ENCODE peak calls at places on chromosome 17, in seven cellular contexts. W, D, G, C, P, E and Y are unnamed samples.

GRCh38 chr17:77948690-77949114 is 9.8 kb upstream of the TNRC6C start:
- DNase-seq in W (no peak), D (no peak), G (no peak), C (no peak), P (peak), E (no peak), Y (peak)

GRCh38 chr17:69327060-69327831 is at the start of gene ABCA5:
- DNase-seq in W (peak), D (peak), G (peak), C (peak), P (peak), E (peak), Y (peak)

GRCh38 chr17:73637866-73638265 is 6.4 kb downstream of the SDK2 start:
- DNase-seq in W (no peak), D (no peak), G (no peak), C (no peak), P (no peak), E (no peak), Y (no peak)

GRCh38 chr17:62206550-62206949 is 141.5 kb upstream of the MED13 start:
- DNase-seq in W (no peak), D (no peak), G (no peak), C (no peak), P (no peak), E (peak), Y (peak)

GRCh38 chr17:41338961-41339485 is 11.6 kb downstream of the KRT33A start:
- DNase-seq in W (no peak), D (no peak), G (no peak), C (no peak), P (no peak), E (no peak), Y (no peak)

GRCh38 chr17:78875738-78876597 is 27.0 kb downstream of the CEP295NL start:
- DNase-seq in W (no peak), D (no peak), G (no peak), C (no peak), P (peak), E (no peak), Y (peak)

GRCh38 chr17:26809033-26809432 is 484.9 kb upstream of the WSB1 start:
- DNase-seq in W (no peak), D (no peak), G (no peak), C (no peak), P (no peak), E (no peak), Y (no peak)

GRCh38 chr17:50210249-50211225 is 9.1 kb upstream of the COL1A1 start:
- DNase-seq in W (peak), D (no peak), G (no peak), C (no peak), P (peak), E (peak), Y (peak)

GRCh38 chr17:45022655-45023339 is 28.6 kb downstream of the DCAKD start:
- DNase-seq in W (no peak), D (no peak), G (no peak), C (no peak), P (no peak), E (peak), Y (no peak)

GRCh38 chr17:78343099-78343432 is 16.8 kb downstream of the SOCS3 start:
- DNase-seq in W (peak), D (no peak), G (no peak), C (no peak), P (peak), E (no peak), Y (peak)

GRCh38 chr17:77107506-77108433 is 33.0 kb upstream of the SEC14L1 start:
- DNase-seq in W (no peak), D (peak), G (no peak), C (no peak), P (no peak), E (no peak), Y (no peak)

GRCh38 chr17:31404028-31404949 is 12.8 kb downstream of the RAB11FIP4 start:
- DNase-seq in W (no peak), D (peak), G (no peak), C (no peak), P (no peak), E (no peak), Y (no peak)

GRCh38 chr17:30243002-30243401 is 7.5 kb upstream of the SLC6A4 start:
- DNase-seq in W (no peak), D (no peak), G (no peak), C (no peak), P (no peak), E (no peak), Y (no peak)

GRCh38 chr17:75482098-75482943 is 25.9 kb downstream of the TMEM94 start:
- DNase-seq in W (no peak), D (no peak), G (no peak), C (no peak), P (no peak), E (no peak), Y (no peak)

GRCh38 chr17:9074106-9074505 is 52.8 kb downstream of the NTN1 start:
- DNase-seq in W (no peak), D (no peak), G (no peak), C (no peak), P (no peak), E (no peak), Y (no peak)

GRCh38 chr17:60390881-60391418 is 983 bp downstream of the USP32 start:
- DNase-seq in W (no peak), D (no peak), G (peak), C (no peak), P (peak), E (peak), Y (peak)

GRCh38 chr17:50397919-50398285 is 579 bp upstream of the LRRC59 start:
- DNase-seq in W (no peak), D (peak), G (no peak), C (no peak), P (no peak), E (no peak), Y (no peak)

GRCh38 chr17:18996458-18996857 is 8.1 kb downstream of the FAM83G start:
- DNase-seq in W (no peak), D (no peak), G (no peak), C (no peak), P (no peak), E (no peak), Y (no peak)

GRCh38 chr17:73705594-73705993 is 61.3 kb upstream of the SDK2 start:
- DNase-seq in W (no peak), D (no peak), G (no peak), C (no peak), P (no peak), E (peak), Y (peak)

GRCh38 chr17:36532435-36532975 is 2.2 kb downstream of the MYO19 start:
- DNase-seq in W (no peak), D (no peak), G (no peak), C (no peak), P (no peak), E (no peak), Y (no peak)

GRCh38 chr17:36534881-36535668 is at the start of gene PIGW:
- DNase-seq in W (peak), D (peak), G (peak), C (peak), P (peak), E (peak), Y (peak)

GRCh38 chr17:36535669-36536081 is 888 bp downstream of the PIGW start:
- DNase-seq in W (no peak), D (no peak), G (no peak), C (no peak), P (no peak), E (no peak), Y (no peak)
- TF ChIP-seq CTCF in W (no peak), D (no peak), G (no peak), C (no peak), P (no peak), E (no peak), Y (no peak)

DNA sequence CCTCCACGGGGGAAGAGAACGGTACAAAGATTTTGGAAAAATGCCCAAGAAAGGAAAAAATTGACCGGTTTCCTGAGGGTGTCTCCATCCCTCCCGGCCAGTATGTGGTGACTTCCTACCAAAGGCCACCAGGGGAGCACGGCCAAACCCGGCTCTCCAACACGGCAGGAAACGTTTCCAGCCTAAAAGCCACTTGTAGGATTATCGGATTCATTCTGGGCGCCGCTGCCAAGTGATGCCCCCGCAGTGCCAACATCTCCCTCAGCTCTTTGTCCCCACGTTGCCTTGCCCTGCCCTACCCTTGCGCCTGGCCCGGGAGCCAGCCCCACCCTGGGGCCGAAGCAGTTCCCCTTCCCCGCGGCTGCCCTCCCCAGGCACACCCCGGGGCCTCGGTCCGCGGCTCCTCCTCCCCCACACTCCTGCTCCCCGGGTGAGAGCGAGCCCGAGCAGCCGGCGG is 713 bp downstream of the CRK start:
- DNase-seq in W (peak), D (peak), G (peak), C (peak), P (peak), E (peak), Y (peak)
- TF ChIP-seq CTCF in W (peak), D (peak), G (peak), C (peak), P (peak), E (peak), Y (peak)

GRCh38 chr17:43533699-43534098 is 12.4 kb downstream of the ETV4 start:
- DNase-seq in W (no peak), D (no peak), G (no peak), C (no peak), P (no peak), E (no peak), Y (no peak)
- TF ChIP-seq CTCF in W (no peak), D (no peak), G (no peak), C (no peak), P (no peak), E (no peak), Y (no peak)

GRCh38 chr17:80504671-80505413 is 28.4 kb upstream of the NPTX1 start:
- DNase-seq in W (no peak), D (no peak), G (no peak), C (no peak), P (no peak), E (peak), Y (no peak)
- TF ChIP-seq CTCF in W (no peak), D (no peak), G (no peak), C (no peak), P (no peak), E (peak), Y (peak)

GRCh38 chr17:35174835-35175334 is 19.3 kb downstream of the SLC35G3 start:
- DNase-seq in W (no peak), D (no peak), G (no peak), C (no peak), P (no peak), E (no peak), Y (no peak)
- TF ChIP-seq CTCF in W (no peak), D (no peak), G (no peak), C (no peak), P (no peak), E (no peak), Y (no peak)

GRCh38 chr17:36529121-36529520 is 5.5 kb downstream of the MYO19 start:
- DNase-seq in W (no peak), D (no peak), G (no peak), C (no peak), P (no peak), E (no peak), Y (no peak)

GRCh38 chr17:36534117-36534880 is at the start of gene MYO19:
- DNase-seq in W (peak), D (peak), G (peak), C (peak), P (peak), E (peak), Y (peak)
- TF ChIP-seq CTCF in W (no peak), D (peak), G (peak), C (peak), P (peak), E (peak), Y (peak)

DNA sequence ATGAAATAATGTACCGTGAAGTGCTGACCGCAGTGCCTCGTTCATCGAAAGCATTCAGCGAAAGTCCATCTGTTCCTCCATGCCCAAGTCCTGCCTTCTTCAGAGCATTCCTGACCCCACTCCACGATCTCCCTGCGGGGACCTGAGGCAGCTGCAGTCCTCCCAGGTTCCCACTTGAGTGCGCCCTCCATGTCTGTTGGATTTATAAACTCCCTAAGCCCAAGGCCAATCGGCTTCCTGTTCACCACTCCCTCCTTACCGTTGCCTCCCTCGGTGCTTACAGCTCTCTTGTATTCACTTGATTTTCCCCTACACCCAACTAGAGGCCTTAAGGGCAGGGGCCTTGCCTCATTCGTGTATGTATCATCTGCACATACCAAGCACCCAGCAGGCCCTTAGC is 2.8 kb downstream of the RAD51D start:
- DNase-seq in W (no peak), D (no peak), G (no peak), C (no peak), P (no peak), E (no peak), Y (no peak)
- TF ChIP-seq CTCF in W (no peak), D (no peak), G (no peak), C (no peak), P (no peak), E (no peak), Y (no peak)

GRCh38 chr17:13575466-13575865 is 26.3 kb downstream of the HS3ST3A1 start:
- DNase-seq in W (no peak), D (no peak), G (no peak), C (no peak), P (no peak), E (no peak), Y (no peak)

GRCh38 chr17:13581925-13582324 is 19.8 kb downstream of the HS3ST3A1 start:
- DNase-seq in W (no peak), D (no peak), G (no peak), C (no peak), P (no peak), E (no peak), Y (no peak)

GRCh38 chr17:13575922-13576419 is 25.8 kb downstream of the HS3ST3A1 start:
- DNase-seq in W (no peak), D (no peak), G (no peak), C (no peak), P (no peak), E (no peak), Y (no peak)

GRCh38 chr17:13572581-13572980 is 29.1 kb downstream of the HS3ST3A1 start:
- DNase-seq in W (no peak), D (no peak), G (no peak), C (no peak), P (no peak), E (no peak), Y (no peak)

DNA sequence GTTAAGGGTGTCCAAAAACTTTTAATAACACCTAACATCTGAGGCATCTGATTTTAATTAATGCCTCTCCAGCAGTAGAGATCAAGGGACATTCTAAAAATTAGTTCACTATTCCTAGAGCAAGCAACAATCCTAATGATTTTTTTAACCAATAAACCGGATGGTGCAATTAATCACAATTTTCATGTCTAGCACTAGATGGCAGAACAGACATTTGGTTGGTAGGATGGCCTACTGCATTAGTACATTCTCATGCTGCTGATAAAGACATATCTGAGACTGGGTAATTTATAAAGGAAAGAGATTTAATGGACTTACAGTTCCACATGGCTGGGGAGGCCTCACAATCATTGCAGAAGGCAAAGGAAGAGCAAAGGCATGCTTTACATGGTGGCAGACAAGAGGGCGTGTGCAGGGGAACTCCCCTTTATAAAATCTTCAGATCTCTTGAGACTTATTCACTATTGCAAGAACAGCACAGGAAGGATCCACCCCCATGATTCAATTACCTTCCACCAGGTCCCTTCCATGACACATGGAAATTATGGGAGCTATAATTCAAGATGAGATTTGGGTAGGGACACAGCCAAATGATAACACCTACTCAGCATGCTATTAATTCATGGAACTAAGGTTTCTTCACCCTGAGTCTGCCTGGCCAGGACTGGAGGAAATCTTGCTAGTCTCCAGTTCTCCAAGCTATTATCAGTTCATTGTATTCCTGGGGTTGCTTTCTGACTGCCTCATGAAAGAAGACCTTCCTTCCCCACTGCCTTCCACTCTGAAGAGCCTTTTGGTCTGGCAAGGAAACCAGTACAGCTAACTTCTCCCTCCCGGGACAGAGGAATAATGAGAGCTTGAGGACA is 24.8 kb downstream of the HS3ST3A1 start:
- DNase-seq in W (no peak), D (no peak), G (no peak), C (no peak), P (no peak), E (no peak), Y (no peak)
- TF ChIP-seq CTCF in W (no peak), D (no peak), G (no peak), C (no peak), P (no peak), E (no peak), Y (peak)